ENCODE peak calls at places on chromosomes 4 and X, in four cellular contexts. V is A549; X is stimulated activated CD4-positive, alpha-beta T cell treated with anti-CD3 and anti-CD28 coated beads, TNF-alpha, amount 100 ng/mL, for 24 hours; F is NCI-H460. O is an unnamed sample.
A peak's percentile ranks its signal among the peaks of the same experiment; 100 is the strongest.

GRCh38 chrX:73069365-73070035 is 9.8 kb downstream of the PABPC1L2A start:
- DNase-seq in V (no peak), X (no peak), F (no peak), O (no peak)

GRCh38 chrX:48956728-48957414 is 536 bp downstream of the OTUD5 start:
- DNase-seq in V (no peak), X (no peak), F (no peak), O (no peak)

GRCh38 chr4:15888515-15888914 is 50.0 kb downstream of the FGFBP1 start:
- DNase-seq in V (no peak), X (no peak), F (no peak), O (no peak)

GRCh38 chrX:70762285-70762684 is 146.2 kb downstream of the TEX11 start:
- DNase-seq in V (peak; percentile 4), X (no peak), F (peak; percentile 3), O (no peak)

GRCh38 chr4:147821555-147821954 is 89.7 kb downstream of the ARHGAP10 start:
- DNase-seq in V (no peak), X (no peak), F (no peak), O (no peak)

GRCh38 chrX:104343408-104344129 is 88.8 kb upstream of the ESX1 start:
- DNase-seq in V (peak; percentile 78), X (peak; percentile 0), F (peak; percentile 63), O (peak; percentile 27)

GRCh38 chr4:40194602-40195161 is 2.1 kb upstream of the RHOH start:
- DNase-seq in V (no peak), X (no peak), F (peak; percentile 59), O (no peak)

GRCh38 chrX:37409278-37409677 is 60.1 kb downstream of the PRRG1 start:
- DNase-seq in V (no peak), X (no peak), F (no peak), O (no peak)

GRCh38 chr4:7900351-7900750 is 39.3 kb downstream of the AFAP1 start:
- DNase-seq in V (no peak), X (no peak), F (no peak), O (no peak)

GRCh38 chr4:145814246-145814645 is 124.4 kb downstream of the ZNF827 start:
- DNase-seq in V (no peak), X (no peak), F (no peak), O (no peak)

GRCh38 chrX:15738686-15739016 is 581 bp downstream of the CA5B start:
- DNase-seq in V (no peak), X (no peak), F (no peak), O (no peak)

GRCh38 chr4:22389240-22389871 is 126.5 kb downstream of the ADGRA3 start:
- DNase-seq in V (peak; percentile 66), X (no peak), F (peak; percentile 49), O (peak; percentile 48)

GRCh38 chrX:48972214-48973164 is 845 bp upstream of the KCND1 start:
- DNase-seq in V (peak; percentile 60), X (no peak), F (peak; percentile 44), O (no peak)

GRCh38 chr4:8655411-8656184 is 63.0 kb downstream of the CPZ start:
- DNase-seq in V (no peak), X (no peak), F (no peak), O (no peak)

GRCh38 chrX:153820601-153821000 is 9.7 kb downstream of the PDZD4 start:
- DNase-seq in V (no peak), X (no peak), F (no peak), O (no peak)

GRCh38 chr4:99838927-99839326 is 22.3 kb downstream of the DAPP1 start:
- DNase-seq in V (no peak), X (no peak), F (no peak), O (no peak)

GRCh38 chr4:175891863-175892262 is 79.8 kb upstream of the GPM6A start:
- DNase-seq in V (peak; percentile 25), X (no peak), F (peak; percentile 7), O (peak; percentile 52)

GRCh38 chrX:22310779-22311178 is 38.1 kb downstream of the CBLL2 start:
- DNase-seq in V (no peak), X (no peak), F (no peak), O (no peak)

GRCh38 chrX:16469870-16470269 is 180.1 kb upstream of the S100G start:
- DNase-seq in V (peak; percentile 11), X (no peak), F (no peak), O (no peak)